ENCODE peak calls at places on chromosomes 2 and 18, in five cellular contexts. One of them, this sample, is unnamed.
A peak's percentile ranks its signal among the peaks of the same experiment; 100 is the strongest.

GRCh38 chr2:55966431-55967118 is 43.0 kb upstream of the EFEMP1 start:
- DNase-seq in suprapubic skin: no peak
- DNase-seq in HCT116: no peak
- DNase-seq in endothelial cell of umbilical vein: peak; percentile 97
- DNase-seq in spleen: peak; percentile 75
- DNase-seq in this sample: no peak

GRCh38 chr2:231455222-231455621 is 9.1 kb downstream of the NCL start:
- DNase-seq in HCT116: no peak
- DNase-seq in endothelial cell of umbilical vein: no peak
- DNase-seq in suprapubic skin: peak; percentile 74
- DNase-seq in spleen: peak; percentile 63
- DNase-seq in this sample: no peak

GRCh38 chr18:73136134-73136533 is 268.3 kb upstream of the NETO1 start:
- DNase-seq in suprapubic skin: no peak
- DNase-seq in spleen: no peak
- DNase-seq in endothelial cell of umbilical vein: no peak
- DNase-seq in HCT116: no peak
- DNase-seq in this sample: no peak

GRCh38 chr2:236730393-236730792 is 160.8 kb downstream of the ACKR3 start:
- DNase-seq in spleen: no peak
- DNase-seq in HCT116: no peak
- DNase-seq in endothelial cell of umbilical vein: no peak
- DNase-seq in suprapubic skin: no peak
- DNase-seq in this sample: no peak

GRCh38 chr2:161798027-161798426 is 173.8 kb downstream of the SLC4A10 start:
- DNase-seq in HCT116: no peak
- DNase-seq in spleen: no peak
- DNase-seq in endothelial cell of umbilical vein: no peak
- DNase-seq in suprapubic skin: no peak
- DNase-seq in this sample: no peak

GRCh38 chr2:9648821-9649220 is 18.0 kb upstream of the YWHAQ start:
- DNase-seq in suprapubic skin: no peak
- DNase-seq in endothelial cell of umbilical vein: no peak
- DNase-seq in spleen: no peak
- DNase-seq in HCT116: no peak
- DNase-seq in this sample: no peak

GRCh38 chr2:239323473-239323872 is 77.3 kb downstream of the HDAC4 start:
- DNase-seq in HCT116: no peak
- DNase-seq in spleen: peak; percentile 56
- DNase-seq in suprapubic skin: no peak
- DNase-seq in endothelial cell of umbilical vein: no peak
- DNase-seq in this sample: no peak

GRCh38 chr2:70069049-70069448 is 18.2 kb upstream of the PCBP1 start:
- DNase-seq in endothelial cell of umbilical vein: no peak
- DNase-seq in HCT116: no peak
- DNase-seq in suprapubic skin: no peak
- DNase-seq in spleen: no peak
- DNase-seq in this sample: no peak

GRCh38 chr2:191818133-191818532 is 28.8 kb downstream of the CAVIN2 start:
- DNase-seq in spleen: no peak
- DNase-seq in suprapubic skin: no peak
- DNase-seq in endothelial cell of umbilical vein: no peak
- DNase-seq in HCT116: no peak
- DNase-seq in this sample: no peak

GRCh38 chr2:3959372-3959771 is 256.0 kb downstream of the DCDC2C start:
- DNase-seq in suprapubic skin: no peak
- DNase-seq in endothelial cell of umbilical vein: peak; percentile 29
- DNase-seq in spleen: no peak
- DNase-seq in HCT116: peak; percentile 27
- DNase-seq in this sample: no peak

GRCh38 chr2:54935389-54935788 is 114.9 kb downstream of the RTN4 start:
- DNase-seq in endothelial cell of umbilical vein: no peak
- DNase-seq in HCT116: no peak
- DNase-seq in spleen: no peak
- DNase-seq in suprapubic skin: no peak
- DNase-seq in this sample: no peak

GRCh38 chr18:48860276-48861180 is 90.2 kb downstream of the SMAD7 start:
- DNase-seq in HCT116: no peak
- DNase-seq in endothelial cell of umbilical vein: no peak
- DNase-seq in suprapubic skin: no peak
- DNase-seq in spleen: peak; percentile 45
- DNase-seq in this sample: no peak

GRCh38 chr2:239297142-239298125 is 103.4 kb downstream of the HDAC4 start:
- DNase-seq in endothelial cell of umbilical vein: no peak
- DNase-seq in suprapubic skin: peak; percentile 56
- DNase-seq in HCT116: no peak
- DNase-seq in spleen: peak; percentile 72
- DNase-seq in this sample: no peak

GRCh38 chr18:63098014-63098981 is 221.3 kb downstream of the BCL2 start:
- DNase-seq in endothelial cell of umbilical vein: no peak
- DNase-seq in spleen: no peak
- DNase-seq in HCT116: no peak
- DNase-seq in suprapubic skin: no peak
- DNase-seq in this sample: no peak

GRCh38 chr2:44246840-44247369 is 28.4 kb upstream of the SLC3A1 start:
- DNase-seq in endothelial cell of umbilical vein: no peak
- DNase-seq in suprapubic skin: no peak
- DNase-seq in spleen: no peak
- DNase-seq in HCT116: no peak
- DNase-seq in this sample: no peak

GRCh38 chr2:84880645-84881521 is at the start of gene TRABD2A:
- DNase-seq in endothelial cell of umbilical vein: no peak
- DNase-seq in spleen: peak; percentile 91
- DNase-seq in suprapubic skin: no peak
- DNase-seq in HCT116: no peak
- DNase-seq in this sample: no peak

GRCh38 chr18:7663305-7664023 is 96.3 kb downstream of the PTPRM start:
- DNase-seq in HCT116: no peak
- DNase-seq in suprapubic skin: no peak
- DNase-seq in endothelial cell of umbilical vein: no peak
- DNase-seq in spleen: no peak
- DNase-seq in this sample: no peak

GRCh38 chr18:50973367-50974126 is 5.7 kb downstream of the ELAC1 start:
- DNase-seq in HCT116: no peak
- DNase-seq in endothelial cell of umbilical vein: no peak
- DNase-seq in spleen: no peak
- DNase-seq in suprapubic skin: no peak
- DNase-seq in this sample: no peak

GRCh38 chr2:20992201-20992711 is 51.6 kb downstream of the APOB start:
- DNase-seq in suprapubic skin: no peak
- DNase-seq in spleen: no peak
- DNase-seq in endothelial cell of umbilical vein: no peak
- DNase-seq in HCT116: no peak
- DNase-seq in this sample: peak; percentile 17

GRCh38 chr18:11322716-11323115 is 173.3 kb upstream of the PIEZO2 start:
- DNase-seq in HCT116: no peak
- DNase-seq in spleen: no peak
- DNase-seq in suprapubic skin: no peak
- DNase-seq in endothelial cell of umbilical vein: no peak
- DNase-seq in this sample: no peak

GRCh38 chr2:26039603-26040367 is 5.9 kb downstream of the RAB10 start:
- DNase-seq in endothelial cell of umbilical vein: no peak
- DNase-seq in spleen: no peak
- DNase-seq in suprapubic skin: peak; percentile 8
- DNase-seq in HCT116: no peak
- DNase-seq in this sample: no peak

GRCh38 chr2:44802409-44803099 is 138.9 kb upstream of the SIX3 start:
- DNase-seq in suprapubic skin: no peak
- DNase-seq in endothelial cell of umbilical vein: peak; percentile 57
- DNase-seq in HCT116: no peak
- DNase-seq in spleen: no peak
- DNase-seq in this sample: no peak

GRCh38 chr2:200567932-200568331 is 17.9 kb upstream of the AOX1 start:
- DNase-seq in suprapubic skin: no peak
- DNase-seq in endothelial cell of umbilical vein: no peak
- DNase-seq in spleen: no peak
- DNase-seq in HCT116: no peak
- DNase-seq in this sample: no peak

GRCh38 chr2:109331864-109332848 is 203.2 kb downstream of the SH3RF3 start:
- DNase-seq in spleen: peak; percentile 86
- DNase-seq in suprapubic skin: peak; percentile 89
- DNase-seq in endothelial cell of umbilical vein: peak; percentile 92
- DNase-seq in HCT116: peak; percentile 36
- DNase-seq in this sample: peak; percentile 41

DNA sequence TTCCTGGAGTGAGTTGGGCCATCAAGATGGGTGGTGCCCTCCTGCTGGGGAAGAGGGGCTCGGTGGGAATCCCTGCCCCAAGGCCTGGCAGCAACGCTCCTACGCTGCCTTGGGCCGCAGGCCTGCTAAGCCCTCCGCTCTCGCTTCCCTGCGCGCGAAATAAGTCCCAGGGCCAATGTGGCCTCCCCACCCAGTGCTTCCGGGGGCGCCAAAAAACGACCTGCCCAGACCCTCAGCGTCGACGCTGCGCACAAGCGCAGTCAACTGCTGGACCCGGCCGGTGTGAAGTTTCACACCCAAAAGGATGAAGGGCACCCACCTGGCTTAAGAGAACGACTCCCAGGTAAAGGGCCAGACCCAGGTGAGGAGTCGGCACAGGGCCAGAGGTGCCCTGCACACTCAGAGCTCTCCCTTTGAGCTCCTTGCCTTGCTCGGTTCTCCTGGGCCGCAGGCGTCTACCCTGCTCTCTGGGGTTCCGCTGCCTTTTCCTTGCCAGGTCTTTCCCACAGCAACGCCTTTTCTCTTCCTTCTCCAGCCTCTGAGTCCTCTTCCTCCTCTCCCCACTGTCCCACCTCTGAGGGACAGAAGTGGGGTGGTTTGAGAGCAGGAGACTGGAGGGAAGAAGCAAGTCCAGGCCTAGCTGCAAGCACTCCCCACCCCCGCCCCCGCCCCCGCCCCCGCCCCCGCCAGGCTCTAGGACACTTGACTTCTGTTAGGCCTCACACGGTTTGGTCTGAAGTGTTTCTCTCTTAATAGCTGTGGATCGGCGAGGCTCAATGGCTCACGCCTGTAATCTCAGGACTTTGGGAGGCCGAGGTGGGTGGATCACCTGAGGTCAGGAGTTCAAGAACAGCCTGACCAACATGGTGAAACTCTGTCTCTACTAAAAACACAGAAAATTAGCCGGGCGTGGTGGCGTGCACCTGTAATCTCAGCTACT is at the start of gene DNAJC5G:
- DNase-seq in endothelial cell of umbilical vein: no peak
- DNase-seq in spleen: no peak
- DNase-seq in suprapubic skin: no peak
- DNase-seq in HCT116: no peak
- DNase-seq in this sample: no peak
- TF ChIP-seq POLR2AphosphoS5 in endothelial cell of umbilical vein: no peak
- TF ChIP-seq POLR2AphosphoS5 in spleen: no peak
- TF ChIP-seq POLR2AphosphoS5 in suprapubic skin: no peak
- TF ChIP-seq POLR2AphosphoS5 in HCT116: no peak
- TF ChIP-seq POLR2AphosphoS5 in this sample: no peak

GRCh38 chr18:59853380-59853779 is 46.4 kb upstream of the PMAIP1 start:
- DNase-seq in spleen: no peak
- DNase-seq in HCT116: no peak
- DNase-seq in suprapubic skin: no peak
- DNase-seq in endothelial cell of umbilical vein: no peak
- DNase-seq in this sample: no peak

GRCh38 chr18:59852548-59852947 is 47.2 kb upstream of the PMAIP1 start:
- DNase-seq in spleen: no peak
- DNase-seq in HCT116: no peak
- DNase-seq in suprapubic skin: no peak
- DNase-seq in endothelial cell of umbilical vein: no peak
- DNase-seq in this sample: no peak

GRCh38 chr18:59846814-59847490 is 52.8 kb upstream of the PMAIP1 start:
- DNase-seq in spleen: no peak
- DNase-seq in HCT116: no peak
- DNase-seq in endothelial cell of umbilical vein: peak; percentile 52
- DNase-seq in suprapubic skin: no peak
- DNase-seq in this sample: no peak

GRCh38 chr18:59848002-59848401 is 51.8 kb upstream of the PMAIP1 start:
- DNase-seq in HCT116: no peak
- DNase-seq in suprapubic skin: no peak
- DNase-seq in spleen: no peak
- DNase-seq in endothelial cell of umbilical vein: no peak
- DNase-seq in this sample: no peak

DNA sequence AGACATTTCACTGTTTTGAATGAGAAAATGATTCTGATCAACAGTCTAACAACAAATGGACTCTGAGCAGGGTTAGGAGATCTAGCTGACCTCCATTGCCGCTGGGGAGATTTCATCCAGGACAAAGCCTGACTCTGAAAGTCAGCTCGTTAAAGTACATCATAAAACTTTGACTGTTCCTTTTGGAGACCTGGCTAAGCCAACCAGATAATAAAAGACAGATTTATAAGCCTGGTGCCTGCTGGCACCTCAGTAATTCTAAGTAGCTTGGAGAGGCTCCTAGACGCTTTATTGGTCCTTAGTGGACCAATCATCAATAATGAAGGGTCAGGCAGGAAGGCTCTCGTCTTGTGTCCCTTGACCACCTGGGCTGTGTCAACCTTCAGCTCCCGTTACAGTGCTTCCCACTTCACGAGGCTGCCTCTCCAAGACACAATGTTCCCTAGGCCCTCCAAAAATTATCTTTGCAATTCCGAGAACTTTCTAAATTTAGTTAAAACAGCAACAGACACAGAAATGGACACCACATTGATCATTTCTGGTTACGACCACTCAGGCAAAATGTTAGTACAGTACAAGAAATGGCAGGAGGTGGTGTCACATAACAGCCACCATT is 47.9 kb upstream of the PMAIP1 start:
- DNase-seq in suprapubic skin: peak; percentile 6
- DNase-seq in spleen: no peak
- DNase-seq in endothelial cell of umbilical vein: no peak
- DNase-seq in HCT116: no peak
- DNase-seq in this sample: peak; percentile 12
- TF ChIP-seq POLR2AphosphoS5 in suprapubic skin: no peak
- TF ChIP-seq POLR2AphosphoS5 in spleen: no peak
- TF ChIP-seq POLR2AphosphoS5 in endothelial cell of umbilical vein: no peak
- TF ChIP-seq POLR2AphosphoS5 in HCT116: no peak
- TF ChIP-seq POLR2AphosphoS5 in this sample: peak; percentile 66

GRCh38 chr2:102442967-102443828 is 20.2 kb downstream of the IL18RAP start:
- DNase-seq in endothelial cell of umbilical vein: peak; percentile 64
- DNase-seq in HCT116: peak; percentile 18
- DNase-seq in suprapubic skin: no peak
- DNase-seq in spleen: no peak
- DNase-seq in this sample: peak; percentile 28
- TF ChIP-seq POLR2AphosphoS5 in endothelial cell of umbilical vein: no peak
- TF ChIP-seq POLR2AphosphoS5 in HCT116: no peak
- TF ChIP-seq POLR2AphosphoS5 in suprapubic skin: no peak
- TF ChIP-seq POLR2AphosphoS5 in spleen: no peak
- TF ChIP-seq POLR2AphosphoS5 in this sample: peak; percentile 56

GRCh38 chr18:60064271-60064670 is 164.5 kb downstream of the PMAIP1 start:
- DNase-seq in endothelial cell of umbilical vein: no peak
- DNase-seq in suprapubic skin: no peak
- DNase-seq in spleen: no peak
- DNase-seq in HCT116: no peak
- DNase-seq in this sample: no peak

GRCh38 chr18:60060578-60060977 is 160.8 kb downstream of the PMAIP1 start:
- DNase-seq in suprapubic skin: no peak
- DNase-seq in HCT116: no peak
- DNase-seq in endothelial cell of umbilical vein: no peak
- DNase-seq in spleen: no peak
- DNase-seq in this sample: no peak

GRCh38 chr18:60062396-60062795 is 162.6 kb downstream of the PMAIP1 start:
- DNase-seq in endothelial cell of umbilical vein: no peak
- DNase-seq in HCT116: no peak
- DNase-seq in spleen: no peak
- DNase-seq in suprapubic skin: no peak
- DNase-seq in this sample: no peak

GRCh38 chr18:60060026-60060425 is 160.2 kb downstream of the PMAIP1 start:
- DNase-seq in spleen: no peak
- DNase-seq in endothelial cell of umbilical vein: no peak
- DNase-seq in suprapubic skin: no peak
- DNase-seq in HCT116: no peak
- DNase-seq in this sample: no peak

GRCh38 chr18:60059216-60059615 is 159.4 kb downstream of the PMAIP1 start:
- DNase-seq in endothelial cell of umbilical vein: no peak
- DNase-seq in spleen: no peak
- DNase-seq in HCT116: no peak
- DNase-seq in suprapubic skin: no peak
- DNase-seq in this sample: no peak
- TF ChIP-seq POLR2AphosphoS5 in endothelial cell of umbilical vein: no peak
- TF ChIP-seq POLR2AphosphoS5 in spleen: no peak
- TF ChIP-seq POLR2AphosphoS5 in HCT116: no peak
- TF ChIP-seq POLR2AphosphoS5 in suprapubic skin: no peak
- TF ChIP-seq POLR2AphosphoS5 in this sample: no peak

This sample was measured in prostate gland.